ENCODE peak calls at places on chromosomes 16 and 17, in five cellular contexts. K, L, S, B and O are unnamed samples. For H3K36me3, the result is how much of the 10 kb centered on the place peaks cover.

GRCh38 chr16:54504372-54504771 is 217.8 kb upstream of the IRX3 start:
- DNase-seq in K (no peak), L (peak), S (no peak), B (no peak), O (no peak)

GRCh38 chr17:35052240-35052608 is 11.3 kb downstream of the RFFL start:
- DNase-seq in K (no peak), L (no peak), S (no peak), B (no peak), O (no peak)

GRCh38 chr16:47604306-47604705 is 143.2 kb downstream of the PHKB start:
- DNase-seq in K (no peak), L (no peak), S (no peak), B (no peak), O (no peak)

GRCh38 chr17:48513653-48514482 is 16.9 kb downstream of the HOXB1 start:
- DNase-seq in K (peak), L (no peak), S (no peak), B (no peak), O (no peak)

GRCh38 chr16:53745753-53746258 is 41.9 kb downstream of the FTO start:
- DNase-seq in K (no peak), L (no peak), S (no peak), B (no peak), O (no peak)

GRCh38 chr16:66740010-66740409 is 11.4 kb downstream of the DYNC1LI2 start:
- DNase-seq in K (peak), L (peak), S (no peak), B (no peak), O (no peak)

GRCh38 chr16:20385844-20386832 is 18.4 kb downstream of the PDILT start:
- DNase-seq in K (peak), L (peak), S (no peak), B (peak), O (peak)

GRCh38 chr16:85125570-85126382 is 13.5 kb upstream of the CIBAR2 start:
- DNase-seq in K (no peak), L (no peak), S (no peak), B (no peak), O (no peak)

GRCh38 chr16:84520778-84521770 is 16.6 kb upstream of the MEAK7 start:
- DNase-seq in K (no peak), L (no peak), S (no peak), B (no peak), O (no peak)

GRCh38 chr16:30748634-30749445 is 615 bp downstream of the PHKG2 start:
- DNase-seq in K (peak), L (peak), S (no peak), B (no peak), O (peak)

GRCh38 chr17:3916013-3916696 is at the start of gene P2RX1:
- DNase-seq in K (peak), L (peak), S (no peak), B (no peak), O (no peak)

GRCh38 chr17:39668141-39668924 is at the start of gene PNMT:
- DNase-seq in K (peak), L (peak), S (no peak), B (no peak), O (no peak)

GRCh38 chr16:17371014-17371296 is 99.8 kb downstream of the XYLT1 start:
- DNase-seq in K (no peak), L (no peak), S (no peak), B (no peak), O (no peak)

GRCh38 chr16:19689342-19689741 is 28.7 kb downstream of the KNOP1 start:
- DNase-seq in K (no peak), L (no peak), S (no peak), B (no peak), O (no peak)

GRCh38 chr16:1037023-1037933 is 35.3 kb upstream of the SSTR5 start:
- DNase-seq in K (no peak), L (no peak), S (no peak), B (no peak), O (peak)

GRCh38 chr16:3065069-3065741 is at the start of gene IL32:
- DNase-seq in K (no peak), L (peak), S (no peak), B (no peak), O (no peak)
- H3K27ac ChIP-seq in K (no peak), L (peak), S (no peak), B (peak), O (no peak)

GRCh38 chr17:11880714-11881113 is 116.6 kb downstream of the ZNF18 start:
- DNase-seq in K (peak), L (peak), S (no peak), B (no peak), O (peak)
- TF ChIP-seq CTCF in K (peak), L (no peak), S (no peak), B (no peak), O (peak)

GRCh38 chr17:76714822-76715461 is 4.2 kb upstream of the MXRA7 start:
- DNase-seq in K (peak), L (peak), S (no peak), B (no peak), O (peak)

GRCh38 chr17:76713765-76714164 is 3.0 kb upstream of the MXRA7 start:
- DNase-seq in K (no peak), L (no peak), S (no peak), B (no peak), O (no peak)

GRCh38 chr17:76716146-76716833 is 5.5 kb upstream of the MXRA7 start:
- DNase-seq in K (no peak), L (no peak), S (no peak), B (no peak), O (peak)

GRCh38 chr17:76715462-76715830 is 4.7 kb upstream of the MXRA7 start:
- DNase-seq in K (peak), L (no peak), S (no peak), B (no peak), O (no peak)

DNA sequence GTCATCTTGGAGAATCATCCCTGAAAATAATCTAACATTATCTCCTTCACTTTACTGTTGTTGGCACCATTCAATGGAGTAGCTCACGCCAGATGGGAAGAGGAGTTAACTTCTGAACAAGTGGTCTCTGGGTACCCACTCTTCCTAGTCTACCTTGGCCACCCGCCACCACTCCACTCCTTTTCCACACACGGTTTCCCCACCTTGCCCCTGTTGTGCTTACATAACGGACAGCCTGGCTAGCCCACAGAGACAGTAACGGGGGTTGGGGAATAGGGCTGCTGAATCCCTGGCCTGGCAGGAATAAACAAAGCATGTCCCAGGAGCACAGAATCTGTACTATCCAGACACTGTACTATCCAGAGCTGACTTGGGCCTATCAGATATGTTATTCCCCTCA is 3.6 kb upstream of the MXRA7 start:
- DNase-seq in K (no peak), L (no peak), S (no peak), B (no peak), O (no peak)
- H3K36me3 ChIP-seq in K (under half), L (under half), S (under half), B (under half), O (half or more)

GRCh38 chr16:4215106-4215505 is 26.8 kb downstream of the SRL start:
- DNase-seq in K (no peak), L (no peak), S (no peak), B (no peak), O (no peak)
- H3K27ac ChIP-seq in K (no peak), L (no peak), S (peak), B (no peak), O (no peak)

GRCh38 chr16:27223226-27223610 is 19.9 kb downstream of the KDM8 start:
- DNase-seq in K (no peak), L (no peak), S (no peak), B (no peak), O (no peak)
- TF ChIP-seq CTCF in K (no peak), L (no peak), S (no peak), B (no peak), O (peak)

GRCh38 chr17:962166-962565 is 17.4 kb downstream of the NXN start:
- DNase-seq in K (no peak), L (no peak), S (no peak), B (no peak), O (no peak)
- H3K36me3 ChIP-seq in K (under half), L (under half), S (under half), B (under half), O (under half)

DNA sequence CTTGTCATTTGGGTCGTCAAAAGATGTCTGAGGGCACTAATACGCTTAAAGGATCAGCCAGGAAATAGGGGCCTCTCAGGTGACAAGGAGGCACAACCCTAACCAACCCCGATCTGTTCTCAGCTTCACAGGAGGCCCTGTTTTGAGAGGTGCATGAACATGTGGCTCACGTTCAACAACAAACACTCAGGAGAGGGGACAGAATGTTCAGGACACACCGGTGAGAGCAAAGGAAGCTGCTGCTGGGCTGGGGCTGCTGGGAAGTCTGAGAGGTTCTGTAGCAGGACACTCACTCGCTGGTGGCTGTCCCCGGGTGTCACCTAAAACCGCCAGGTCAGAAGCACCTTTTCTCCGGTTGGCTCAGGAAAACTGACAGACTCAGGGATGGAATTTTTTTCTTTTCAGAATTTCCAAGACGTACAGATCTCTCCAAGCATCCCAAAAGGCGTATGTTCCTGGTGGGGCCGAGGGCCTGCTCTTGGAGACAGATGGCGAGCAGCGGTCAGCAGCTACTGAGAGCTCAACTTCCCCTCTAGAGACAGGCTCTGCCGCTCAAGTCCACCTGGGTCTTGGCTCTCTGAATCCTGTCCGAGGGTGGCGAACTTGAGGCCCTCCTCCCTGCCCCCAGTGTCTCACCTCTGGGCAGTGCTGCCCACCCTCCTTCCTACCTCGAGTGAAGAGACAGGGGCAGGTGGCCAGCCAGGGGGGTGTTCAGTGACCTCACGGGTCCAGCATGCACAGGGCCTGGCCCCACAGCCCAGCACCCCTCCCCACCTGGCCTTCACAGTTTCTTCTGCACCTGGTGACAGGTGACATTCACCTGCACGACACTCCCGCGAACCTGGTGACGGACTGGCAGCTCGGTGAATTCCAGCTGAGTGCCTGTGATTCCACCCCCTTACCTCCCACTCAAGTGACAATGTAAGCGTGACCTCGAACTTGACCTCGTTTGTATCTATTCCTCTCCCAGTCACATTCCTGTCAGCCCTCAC is 22.9 kb downstream of the CLUH start:
- DNase-seq in K (no peak), L (peak), S (no peak), B (no peak), O (peak)
- H3K27ac ChIP-seq in K (no peak), L (no peak), S (no peak), B (no peak), O (peak)

GRCh38 chr17:44977065-44977464 is 9.0 kb upstream of the C1QL1 start:
- DNase-seq in K (no peak), L (no peak), S (no peak), B (no peak), O (no peak)
- TF ChIP-seq CTCF in K (peak), L (no peak), S (no peak), B (no peak), O (no peak)

GRCh38 chr17:1684307-1685189 is at the start of gene PRPF8:
- DNase-seq in K (peak), L (peak), S (peak), B (peak), O (peak)

GRCh38 chr17:1686086-1686485 is 1.4 kb upstream of the PRPF8 start:
- DNase-seq in K (no peak), L (no peak), S (no peak), B (no peak), O (no peak)

DNA sequence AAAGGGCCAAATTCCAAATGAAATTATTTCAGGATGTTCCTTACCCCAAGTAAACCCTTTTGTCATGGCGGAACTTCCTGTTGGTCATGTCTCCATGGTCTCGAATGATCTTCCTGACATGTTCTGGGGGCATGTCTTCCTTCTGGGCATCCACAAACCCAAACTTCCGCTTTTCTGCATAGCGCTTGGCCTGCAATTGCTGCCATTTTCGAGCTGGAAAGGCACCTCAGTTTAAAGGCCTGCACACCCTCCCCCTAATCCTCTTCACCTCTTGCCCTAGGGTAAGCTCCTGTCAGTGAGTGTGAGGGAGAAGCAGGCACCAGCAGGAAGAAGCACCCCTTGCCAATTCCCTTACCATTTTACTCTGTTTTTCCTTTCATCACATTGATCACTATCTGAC is 1.2 kb downstream of the PRPF8 start:
- DNase-seq in K (no peak), L (no peak), S (no peak), B (no peak), O (peak)
- H3K36me3 ChIP-seq in K (under half), L (under half), S (under half), B (under half), O (half or more)

GRCh38 chr17:45227631-45228120 is 6.0 kb downstream of the FMNL1 start:
- DNase-seq in K (peak), L (no peak), S (no peak), B (no peak), O (no peak)
- H3K27ac ChIP-seq in K (peak), L (peak), S (no peak), B (peak), O (no peak)